ENCODE peak calls at places on chromosome X, in eight cellular contexts. R is NCI-H748 treated with DMSO at 0.1 percent for 48 hours; T is aorta; W is AG09309; N is GM13976; Z is NK-92 treated with Interleukin-12 subunit alpha and Interleukin-12 subunit beta, amount 100 ng/mL, for 24 hours; F is DMS 273 treated with DMSO at 0.1 percent for 48 hours; B is cardiac muscle cell. X is an unnamed sample.

GRCh38 chrX:40144576-40144975 is 46.8 kb upstream of the BCOR start:
- DNase-seq in F (no peak), R (no peak), B (no peak), Z (no peak), N (no peak), W (no peak), T (no peak), X (no peak)

GRCh38 chrX:56975611-56976010 is 19.7 kb downstream of the SPIN3 start:
- DNase-seq in F (no peak), N (no peak), Z (no peak), B (peak; percentile 21), T (no peak), W (no peak), R (no peak), X (no peak)

GRCh38 chrX:133910539-133910938 is 74.9 kb downstream of the GPC3 start:
- DNase-seq in F (no peak), N (no peak), R (no peak), Z (no peak), T (no peak), B (no peak), W (no peak), X (no peak)

GRCh38 chrX:34365482-34365881 is 233.4 kb upstream of the FAM47A start:
- DNase-seq in F (no peak), N (no peak), R (peak; percentile 3), Z (no peak), W (no peak), T (no peak), B (peak; percentile 54), X (no peak)

GRCh38 chrX:153874366-153875125 is 11.4 kb downstream of the L1CAM start:
- DNase-seq in Z (no peak), B (no peak), W (no peak), R (no peak), T (no peak), N (no peak), F (no peak), X (no peak)

GRCh38 chrX:45497290-45497689 is 296.6 kb upstream of the DIPK2B start:
- DNase-seq in B (no peak), N (no peak), F (no peak), W (no peak), R (no peak), T (no peak), Z (no peak), X (no peak)

GRCh38 chrX:48834383-48834709 is 1.1 kb downstream of the PCSK1N start:
- DNase-seq in W (no peak), F (no peak), Z (no peak), N (no peak), B (no peak), T (peak; percentile 42), R (peak; percentile 2), X (no peak)

GRCh38 chrX:119155416-119156035 is 27.9 kb upstream of the KIAA1210 start:
- DNase-seq in W (no peak), T (no peak), F (no peak), Z (no peak), R (no peak), N (no peak), B (peak; percentile 81), X (no peak)

GRCh38 chrX:153649915-153650782 is 3.1 kb downstream of the DUSP9 start:
- DNase-seq in T (peak; percentile 17), W (no peak), N (no peak), Z (no peak), R (no peak), F (no peak), B (no peak), X (no peak)

GRCh38 chrX:46739736-46740135 is 19.2 kb downstream of the SLC9A7 start:
- DNase-seq in F (no peak), N (no peak), W (no peak), Z (no peak), B (no peak), R (no peak), T (no peak), X (no peak)

GRCh38 chrX:43500240-43500639 is 155.9 kb upstream of the MAOA start:
- DNase-seq in R (no peak), F (no peak), Z (no peak), T (no peak), B (no peak), N (no peak), W (no peak), X (no peak)

X was measured in CD8-positive, alpha-beta T cell.